ENCODE peak calls at places on chromosomes 12 and 14, in six cellular contexts. One of them, this sample, is unnamed.

GRCh38 chr12:65533177-65533883 is 254.8 kb downstream of the MSRB3 start:
- DNase-seq in lung: no peak
- DNase-seq in astrocyte: peak
- DNase-seq in ovary: no peak
- DNase-seq in fibroblast of lung: peak
- DNase-seq in lower lobe of right lung: no peak
- DNase-seq in this sample: no peak

GRCh38 chr12:31765931-31766330 is 37.1 kb upstream of the AMN1 start:
- DNase-seq in lung: no peak
- DNase-seq in astrocyte: no peak
- DNase-seq in ovary: no peak
- DNase-seq in fibroblast of lung: no peak
- DNase-seq in lower lobe of right lung: no peak
- DNase-seq in this sample: no peak

GRCh38 chr12:60101715-60102114 is 505.9 kb downstream of the SLC16A7 start:
- DNase-seq in lung: no peak
- DNase-seq in astrocyte: peak
- DNase-seq in ovary: no peak
- DNase-seq in fibroblast of lung: no peak
- DNase-seq in lower lobe of right lung: no peak
- DNase-seq in this sample: no peak

GRCh38 chr14:94897092-94897491 is 127.2 kb upstream of the GSC start:
- DNase-seq in lung: no peak
- DNase-seq in astrocyte: peak
- DNase-seq in ovary: no peak
- DNase-seq in fibroblast of lung: no peak
- DNase-seq in lower lobe of right lung: no peak
- DNase-seq in this sample: no peak

GRCh38 chr14:103199141-103199540 is 75.9 kb downstream of the TNFAIP2 start:
- DNase-seq in lung: no peak
- DNase-seq in astrocyte: peak
- DNase-seq in ovary: no peak
- DNase-seq in fibroblast of lung: peak
- DNase-seq in lower lobe of right lung: no peak
- DNase-seq in this sample: no peak

GRCh38 chr14:51432302-51432948 is 192.4 kb downstream of the TMX1 start:
- DNase-seq in lung: no peak
- DNase-seq in astrocyte: no peak
- DNase-seq in ovary: no peak
- DNase-seq in fibroblast of lung: no peak
- DNase-seq in lower lobe of right lung: no peak
- DNase-seq in this sample: no peak

GRCh38 chr12:46432325-46432724 is 59.8 kb upstream of the SLC38A2 start:
- DNase-seq in lung: no peak
- DNase-seq in astrocyte: no peak
- DNase-seq in ovary: no peak
- DNase-seq in fibroblast of lung: no peak
- DNase-seq in lower lobe of right lung: no peak
- DNase-seq in this sample: no peak

GRCh38 chr12:132405742-132406251 is 76.4 kb upstream of the GALNT9 start:
- DNase-seq in lung: no peak
- DNase-seq in astrocyte: no peak
- DNase-seq in ovary: no peak
- DNase-seq in fibroblast of lung: no peak
- DNase-seq in lower lobe of right lung: no peak
- DNase-seq in this sample: no peak

GRCh38 chr12:54217774-54218221 is 29.0 kb upstream of the SMUG1 start:
- DNase-seq in lung: no peak
- DNase-seq in astrocyte: no peak
- DNase-seq in ovary: peak
- DNase-seq in fibroblast of lung: peak
- DNase-seq in lower lobe of right lung: no peak
- DNase-seq in this sample: no peak

GRCh38 chr12:121783771-121784170 is 9.7 kb downstream of the RHOF start:
- DNase-seq in lung: no peak
- DNase-seq in astrocyte: no peak
- DNase-seq in ovary: no peak
- DNase-seq in fibroblast of lung: peak
- DNase-seq in lower lobe of right lung: no peak
- DNase-seq in this sample: no peak

GRCh38 chr12:121782616-121782966 is 10.9 kb downstream of the RHOF start:
- DNase-seq in lung: no peak
- DNase-seq in astrocyte: no peak
- DNase-seq in ovary: no peak
- DNase-seq in fibroblast of lung: no peak
- DNase-seq in lower lobe of right lung: no peak
- DNase-seq in this sample: no peak

GRCh38 chr12:121786441-121786825 is 7.1 kb downstream of the RHOF start:
- DNase-seq in lung: peak
- DNase-seq in astrocyte: peak
- DNase-seq in ovary: peak
- DNase-seq in fibroblast of lung: peak
- DNase-seq in lower lobe of right lung: peak
- DNase-seq in this sample: no peak

GRCh38 chr12:121781751-121782615 is 11.5 kb downstream of the RHOF start:
- DNase-seq in lung: no peak
- DNase-seq in astrocyte: no peak
- DNase-seq in ovary: no peak
- DNase-seq in fibroblast of lung: peak
- DNase-seq in lower lobe of right lung: no peak
- DNase-seq in this sample: no peak

GRCh38 chr12:121784460-121784859 is 9.0 kb downstream of the RHOF start:
- DNase-seq in lung: no peak
- DNase-seq in astrocyte: peak
- DNase-seq in ovary: no peak
- DNase-seq in fibroblast of lung: peak
- DNase-seq in lower lobe of right lung: no peak
- DNase-seq in this sample: no peak
- H3K27ac ChIP-seq in lung: no peak
- H3K27ac ChIP-seq in astrocyte: peak
- H3K27ac ChIP-seq in ovary: no peak
- H3K27ac ChIP-seq in fibroblast of lung: no peak
- H3K27ac ChIP-seq in lower lobe of right lung: no peak
- H3K27ac ChIP-seq in this sample: peak

DNA sequence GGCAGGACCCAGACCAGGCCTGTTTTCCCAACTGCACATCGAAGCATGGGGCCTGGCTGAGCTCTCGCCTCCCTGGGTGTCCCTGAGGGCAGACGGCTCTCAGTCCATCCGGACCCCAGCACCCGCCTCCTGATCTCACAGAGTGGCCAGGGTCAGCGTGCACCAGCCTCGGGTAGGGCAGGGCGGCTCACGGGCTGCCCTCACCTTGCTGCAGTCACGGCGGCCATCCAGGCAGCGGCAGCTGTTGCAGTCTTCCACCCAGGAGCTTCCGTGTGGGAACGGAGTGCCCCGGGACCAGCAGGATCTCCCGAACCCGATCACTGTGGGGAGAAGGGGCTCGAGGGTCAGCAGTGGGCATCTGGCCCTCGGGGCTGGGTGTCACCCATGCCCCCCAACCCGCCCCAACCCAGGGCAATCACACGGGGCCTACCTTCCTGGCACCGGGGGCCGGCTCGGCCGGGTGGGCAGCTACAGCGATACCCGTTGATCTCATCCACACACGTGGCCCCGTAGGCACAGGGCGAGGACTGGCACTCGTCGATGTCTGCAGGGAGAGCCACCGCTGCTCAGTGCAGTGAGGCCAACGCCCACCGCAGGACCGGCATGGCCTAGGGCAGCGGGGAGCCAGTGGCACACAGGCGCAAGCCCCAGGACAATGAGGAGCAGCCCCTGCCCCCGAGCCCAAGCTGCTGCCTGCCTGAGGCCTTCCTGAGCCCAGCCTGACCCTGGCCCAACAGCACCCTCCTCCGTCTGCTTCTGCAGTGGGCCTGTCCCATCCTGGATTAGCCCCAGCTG is 22.2 kb downstream of the JAG2 start:
- DNase-seq in lung: no peak
- DNase-seq in astrocyte: no peak
- DNase-seq in ovary: no peak
- DNase-seq in fibroblast of lung: no peak
- DNase-seq in lower lobe of right lung: peak
- DNase-seq in this sample: no peak
- TF ChIP-seq CTCF in lung: no peak
- TF ChIP-seq CTCF in astrocyte: no peak
- TF ChIP-seq CTCF in ovary: no peak
- TF ChIP-seq CTCF in fibroblast of lung: no peak
- TF ChIP-seq CTCF in lower lobe of right lung: no peak
- TF ChIP-seq CTCF in this sample: no peak

GRCh38 chr12:82176761-82177490 is 181.3 kb downstream of the CCDC59 start:
- DNase-seq in lung: no peak
- DNase-seq in astrocyte: peak
- DNase-seq in ovary: no peak
- DNase-seq in fibroblast of lung: no peak
- DNase-seq in lower lobe of right lung: no peak
- DNase-seq in this sample: no peak
- H3K27ac ChIP-seq in lung: no peak
- H3K27ac ChIP-seq in astrocyte: no peak
- H3K27ac ChIP-seq in ovary: no peak
- H3K27ac ChIP-seq in fibroblast of lung: no peak
- H3K27ac ChIP-seq in lower lobe of right lung: no peak
- H3K27ac ChIP-seq in this sample: no peak

GRCh38 chr12:100926669-100927248 is 132.2 kb downstream of the ANO4 start:
- DNase-seq in lung: no peak
- DNase-seq in astrocyte: peak
- DNase-seq in ovary: no peak
- DNase-seq in fibroblast of lung: peak
- DNase-seq in lower lobe of right lung: no peak
- DNase-seq in this sample: no peak
- TF ChIP-seq CTCF in lung: no peak
- TF ChIP-seq CTCF in astrocyte: peak
- TF ChIP-seq CTCF in ovary: no peak
- TF ChIP-seq CTCF in fibroblast of lung: peak
- TF ChIP-seq CTCF in lower lobe of right lung: no peak
- TF ChIP-seq CTCF in this sample: no peak

GRCh38 chr14:74918380-74918779 is 4.7 kb downstream of the RPS6KL1 start:
- DNase-seq in lung: no peak
- DNase-seq in astrocyte: no peak
- DNase-seq in ovary: no peak
- DNase-seq in fibroblast of lung: no peak
- DNase-seq in lower lobe of right lung: no peak
- DNase-seq in this sample: no peak
- H3K27ac ChIP-seq in lung: no peak
- H3K27ac ChIP-seq in astrocyte: no peak
- H3K27ac ChIP-seq in ovary: no peak
- H3K27ac ChIP-seq in fibroblast of lung: no peak
- H3K27ac ChIP-seq in lower lobe of right lung: no peak
- H3K27ac ChIP-seq in this sample: no peak

GRCh38 chr12:72035625-72036024 is 97.0 kb downstream of the TPH2 start:
- DNase-seq in lung: no peak
- DNase-seq in astrocyte: no peak
- DNase-seq in ovary: no peak
- DNase-seq in fibroblast of lung: no peak
- DNase-seq in lower lobe of right lung: no peak
- DNase-seq in this sample: no peak
- TF ChIP-seq CTCF in lung: no peak
- TF ChIP-seq CTCF in astrocyte: no peak
- TF ChIP-seq CTCF in ovary: no peak
- TF ChIP-seq CTCF in fibroblast of lung: no peak
- TF ChIP-seq CTCF in lower lobe of right lung: no peak
- TF ChIP-seq CTCF in this sample: no peak